ENCODE peak calls at places on chromosomes 16 and 17, in six cellular contexts. Q is thyroid gland, Y is HCT116, D is MM.1S, G is AG04450, K is prostate gland. N is an unnamed sample.

GRCh38 chr16:85520853-85521736 is 92.0 kb upstream of the GSE1 start:
- DNase-seq in Q (peak), Y (peak), D (no peak), G (no peak), K (peak), N (no peak)

GRCh38 chr17:28357901-28358197 is 522 bp upstream of the POLDIP2 start:
- DNase-seq in Q (no peak), Y (no peak), D (no peak), G (no peak), K (no peak), N (no peak)

GRCh38 chr17:4980644-4981216 is 6.7 kb downstream of the CAMTA2 start:
- DNase-seq in Q (peak), Y (no peak), D (peak), G (no peak), K (peak), N (peak)

GRCh38 chr17:59333845-59334244 is 2.4 kb downstream of the YPEL2 start:
- DNase-seq in Q (no peak), Y (no peak), D (no peak), G (no peak), K (no peak), N (no peak)

GRCh38 chr16:27177031-27177774 is 26.1 kb upstream of the KDM8 start:
- DNase-seq in Q (no peak), Y (no peak), D (no peak), G (peak), K (no peak), N (no peak)

GRCh38 chr16:84953051-84953746 is 58.1 kb downstream of the ZDHHC7 start:
- DNase-seq in Q (no peak), Y (no peak), D (no peak), G (no peak), K (no peak), N (no peak)

GRCh38 chr17:49582789-49583188 is 7.1 kb downstream of the NXPH3 start:
- DNase-seq in Q (no peak), Y (no peak), D (no peak), G (no peak), K (no peak), N (no peak)

GRCh38 chr17:63702223-63702577 is 2.3 kb upstream of the LIMD2 start:
- DNase-seq in Q (no peak), Y (no peak), D (no peak), G (no peak), K (no peak), N (peak)

GRCh38 chr16:15952265-15952711 is 2.9 kb downstream of the ABCC1 start:
- DNase-seq in Q (no peak), Y (no peak), D (no peak), G (no peak), K (no peak), N (peak)

GRCh38 chr17:43782903-43783462 is 2.7 kb downstream of the CFAP97D1 start:
- DNase-seq in Q (no peak), Y (no peak), D (no peak), G (no peak), K (no peak), N (no peak)

GRCh38 chr16:8571061-8571596 is 19.2 kb downstream of the TMEM114 start:
- DNase-seq in Q (no peak), Y (no peak), D (no peak), G (no peak), K (no peak), N (no peak)

GRCh38 chr16:55035037-55035436 is 104.4 kb downstream of the IRX5 start:
- DNase-seq in Q (peak), Y (peak), D (no peak), G (no peak), K (no peak), N (peak)

GRCh38 chr17:28925912-28926365 is 23.1 kb upstream of the DHRS13 start:
- DNase-seq in Q (no peak), Y (no peak), D (peak), G (no peak), K (no peak), N (peak)

DNA sequence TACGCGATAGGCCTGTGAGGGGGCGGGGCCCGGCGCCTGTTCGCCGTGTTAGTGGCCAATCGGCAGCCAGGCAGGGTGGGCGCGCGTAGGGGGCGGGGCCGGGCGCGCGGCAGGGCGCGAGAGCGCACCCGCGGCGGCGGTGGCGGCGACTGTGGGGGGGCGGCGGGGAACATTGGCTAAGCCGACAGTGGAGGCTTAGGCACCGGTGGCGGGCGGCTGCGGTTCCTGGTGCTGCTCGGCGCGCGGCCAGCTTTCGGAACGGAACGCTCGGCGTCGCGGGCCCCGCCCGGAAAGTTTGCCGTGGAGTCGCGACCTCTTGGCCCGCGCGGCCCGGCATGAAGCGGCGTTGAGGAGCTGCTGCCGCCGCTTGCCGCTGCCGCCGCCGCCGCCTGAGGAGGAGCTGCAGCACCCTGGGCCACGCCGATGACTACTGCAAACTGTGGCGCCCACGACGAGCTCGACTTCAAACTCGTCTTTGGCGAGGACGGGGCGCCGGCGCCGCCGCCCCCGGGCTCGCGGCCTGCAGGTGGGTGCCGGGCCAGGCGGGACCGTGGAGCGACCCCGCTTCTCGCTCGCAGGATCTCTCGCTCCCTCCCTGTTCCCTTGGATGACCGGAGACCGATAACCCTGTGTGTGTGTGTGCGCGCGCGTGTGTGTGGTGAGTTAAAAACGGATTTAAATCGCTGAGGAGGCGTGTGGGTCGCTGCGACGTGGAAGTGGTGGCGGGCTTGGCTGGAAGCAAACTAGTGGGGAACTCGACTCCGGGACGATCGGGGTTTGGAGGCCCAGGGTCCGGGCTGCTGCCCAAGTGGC is at the start of gene NFATC3:
- DNase-seq in Q (peak), Y (peak), D (peak), G (peak), K (peak), N (peak)
- TF ChIP-seq CTCF in Q (no peak), Y (no peak), D (no peak), G (no peak), K (no peak), N (no peak)

DNA sequence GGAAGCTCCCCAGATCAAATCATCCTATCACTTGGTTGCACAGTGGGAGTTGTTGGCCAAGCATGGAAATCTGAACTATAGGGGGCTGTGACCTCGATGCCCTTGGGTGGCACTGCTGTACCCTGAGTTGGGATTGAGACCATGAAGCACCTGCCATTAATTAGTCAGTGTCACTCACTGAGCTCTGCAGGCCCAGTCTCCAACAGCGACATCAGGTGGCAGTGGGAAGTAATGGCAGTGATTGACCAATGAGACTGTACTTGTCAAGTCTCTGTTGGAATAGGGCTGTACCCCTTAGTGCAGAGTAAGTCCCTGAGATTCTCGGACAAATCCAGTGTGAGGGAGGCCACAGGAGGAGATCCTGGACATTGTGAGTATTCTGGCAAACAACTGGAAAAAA is 118.0 kb upstream of the RPL38 start:
- DNase-seq in Q (no peak), Y (peak), D (peak), G (no peak), K (no peak), N (no peak)
- TF ChIP-seq CTCF in Q (no peak), Y (peak), D (peak), G (no peak), K (no peak), N (no peak)

GRCh38 chr16:21656795-21657768 is 4.7 kb upstream of the IGSF6 start:
- DNase-seq in Q (peak), Y (peak), D (peak), G (no peak), K (no peak), N (peak)
- TF ChIP-seq CTCF in Q (peak), Y (peak), D (peak), G (peak), K (peak), N (peak)

DNA sequence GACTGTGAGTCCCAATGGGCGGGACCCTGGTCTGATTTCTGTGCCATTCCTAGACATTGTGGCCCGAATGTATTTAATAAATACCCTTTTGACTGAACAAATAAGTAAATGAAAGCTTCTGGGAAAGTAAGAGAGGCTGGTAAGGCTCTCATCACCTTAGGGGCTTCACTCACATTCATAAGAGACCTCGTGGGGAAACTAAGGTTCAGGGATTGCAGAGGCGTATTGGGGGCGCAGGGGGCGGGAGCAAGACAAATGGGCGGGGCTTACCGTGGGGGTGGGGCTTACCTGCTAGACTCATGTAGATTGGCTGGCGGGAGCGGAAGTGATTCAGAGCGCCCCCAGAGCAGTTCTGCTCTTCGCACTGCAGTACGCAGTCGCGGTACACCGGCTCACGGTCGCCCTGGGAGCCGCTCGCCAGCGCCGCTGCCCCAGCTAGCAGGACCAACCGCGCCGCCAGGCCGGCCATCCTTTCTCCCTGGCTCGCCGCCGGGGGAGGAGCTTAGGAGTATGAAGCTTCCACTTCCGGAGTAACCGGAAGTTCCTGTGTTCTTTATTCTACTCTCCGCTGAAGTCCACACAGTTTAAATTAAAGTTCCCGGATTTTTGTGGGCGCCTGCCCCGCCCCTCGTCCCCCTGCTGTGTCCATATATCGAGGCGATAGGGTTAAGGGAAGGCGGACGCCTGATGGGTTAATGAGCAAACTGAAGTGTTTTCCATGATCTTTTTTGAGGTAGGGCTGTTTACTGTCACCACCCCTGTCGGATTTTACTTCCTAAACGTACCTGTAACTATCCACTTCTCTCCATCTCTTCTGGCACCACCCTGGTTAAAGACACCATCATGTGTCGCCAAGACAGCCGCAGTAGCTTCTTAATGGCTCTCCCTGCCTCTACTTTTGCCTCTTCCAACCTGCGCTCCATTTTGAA is at the start of gene PGAP3:
- DNase-seq in Q (peak), Y (peak), D (peak), G (peak), K (peak), N (peak)
- TF ChIP-seq CTCF in Q (no peak), Y (no peak), D (no peak), G (no peak), K (peak), N (no peak)

GRCh38 chr16:10878644-10879498 is 1.9 kb downstream of the CIITA start:
- DNase-seq in Q (peak), Y (no peak), D (peak), G (no peak), K (no peak), N (peak)

GRCh38 chr16:10878328-10878643 is 1.3 kb downstream of the CIITA start:
- DNase-seq in Q (no peak), Y (no peak), D (no peak), G (no peak), K (no peak), N (no peak)

GRCh38 chr16:10876799-10877341 is at the start of gene CIITA:
- DNase-seq in Q (peak), Y (peak), D (peak), G (peak), K (no peak), N (peak)

GRCh38 chr16:10876305-10876704 is 697 bp upstream of the CIITA start:
- DNase-seq in Q (no peak), Y (no peak), D (no peak), G (no peak), K (no peak), N (no peak)

GRCh38 chr16:10877472-10877946 is 507 bp downstream of the CIITA start:
- DNase-seq in Q (no peak), Y (no peak), D (peak), G (no peak), K (no peak), N (no peak)
- TF ChIP-seq CTCF in Q (no peak), Y (no peak), D (peak), G (no peak), K (no peak), N (no peak)

GRCh38 chr16:73771676-73772075 is 524.9 kb upstream of the PSMD7 start:
- DNase-seq in Q (no peak), Y (no peak), D (no peak), G (no peak), K (no peak), N (no peak)
- TF ChIP-seq CTCF in Q (no peak), Y (no peak), D (no peak), G (no peak), K (no peak), N (no peak)

DNA sequence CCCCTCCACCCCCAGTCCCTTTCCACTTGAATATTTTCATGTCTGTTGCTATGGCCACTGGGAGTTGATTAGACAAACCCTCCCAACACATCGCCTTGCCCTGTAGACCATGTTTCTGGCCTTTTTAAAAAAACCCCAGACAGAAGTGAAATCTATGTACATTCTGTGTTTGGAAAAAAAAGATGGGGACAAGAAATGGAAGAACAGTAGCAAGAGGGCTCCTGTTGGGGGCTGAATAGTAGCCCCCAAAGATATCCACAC is 287.2 kb downstream of the SOX9 start:
- DNase-seq in Q (no peak), Y (no peak), D (no peak), G (no peak), K (no peak), N (no peak)
- TF ChIP-seq CTCF in Q (no peak), Y (no peak), D (no peak), G (no peak), K (no peak), N (no peak)

GRCh38 chr17:73731733-73732132 is 87.5 kb upstream of the SDK2 start:
- DNase-seq in Q (no peak), Y (no peak), D (no peak), G (no peak), K (no peak), N (no peak)

GRCh38 chr17:73729101-73729500 is 84.9 kb upstream of the SDK2 start:
- DNase-seq in Q (no peak), Y (no peak), D (no peak), G (no peak), K (no peak), N (no peak)

GRCh38 chr17:73738751-73739575 is 94.7 kb upstream of the SDK2 start:
- DNase-seq in Q (no peak), Y (no peak), D (no peak), G (no peak), K (no peak), N (no peak)

GRCh38 chr17:73727941-73728340 is 83.7 kb upstream of the SDK2 start:
- DNase-seq in Q (no peak), Y (no peak), D (no peak), G (no peak), K (no peak), N (no peak)

DNA sequence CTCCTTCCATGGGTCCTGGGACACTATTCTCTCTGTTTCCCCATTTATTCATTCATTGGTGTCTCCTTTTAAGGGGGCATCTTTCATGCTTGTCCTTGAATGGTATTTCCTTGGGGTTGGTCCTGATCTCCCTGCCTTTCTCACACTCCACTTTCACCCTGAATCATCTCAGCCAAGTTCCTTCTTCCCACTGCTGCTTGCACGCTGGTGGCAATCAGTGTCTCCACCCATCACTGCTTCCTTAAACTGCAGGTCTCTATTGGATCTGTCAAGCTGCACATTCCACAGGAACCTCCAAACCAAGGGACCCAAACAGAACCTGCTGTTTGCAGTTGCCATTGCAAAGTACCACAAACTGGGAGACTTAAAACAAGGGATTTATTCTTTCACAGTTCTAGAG is 89.3 kb upstream of the SDK2 start:
- DNase-seq in Q (no peak), Y (no peak), D (no peak), G (no peak), K (no peak), N (no peak)
- TF ChIP-seq CTCF in Q (no peak), Y (no peak), D (no peak), G (no peak), K (no peak), N (no peak)

GRCh38 chr17:68760141-68760475 is 158.9 kb upstream of the FAM20A start:
- DNase-seq in Q (no peak), Y (no peak), D (no peak), G (no peak), K (no peak), N (no peak)
- TF ChIP-seq CTCF in Q (no peak), Y (no peak), D (no peak), G (no peak), K (no peak), N (no peak)

DNA sequence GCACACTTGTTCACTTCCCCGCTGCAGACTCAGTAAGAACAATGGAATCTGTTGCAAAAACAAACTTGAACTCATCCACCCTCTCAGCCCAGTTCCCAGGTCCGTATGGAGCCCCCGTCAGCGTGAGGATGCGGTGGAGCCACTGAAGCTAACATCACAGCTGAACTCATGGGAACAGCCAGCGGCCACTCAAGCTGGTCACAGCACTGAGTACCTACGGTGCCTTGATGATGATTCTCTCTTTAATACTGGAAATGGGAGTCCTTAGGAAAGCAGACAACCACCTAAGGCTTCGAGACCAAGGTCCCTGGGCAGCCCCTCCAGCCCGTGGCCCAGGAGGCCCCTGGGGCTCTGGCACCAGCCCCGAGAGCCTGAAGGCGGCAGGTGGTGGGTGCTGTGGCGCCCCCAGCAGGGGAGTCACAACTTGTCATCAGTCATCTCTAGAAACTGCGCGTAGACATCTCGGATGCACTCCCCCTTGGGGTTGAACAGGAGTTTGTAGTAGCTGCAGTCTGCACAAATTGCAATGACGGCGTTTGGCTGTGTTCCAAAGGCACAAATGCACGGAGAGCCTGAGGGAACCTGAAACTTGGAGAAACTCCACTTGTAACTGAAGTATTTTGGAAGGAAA is 31.0 kb upstream of the RHOT1 start:
- DNase-seq in Q (peak), Y (no peak), D (no peak), G (peak), K (peak), N (peak)
- TF ChIP-seq CTCF in Q (peak), Y (peak), D (no peak), G (peak), K (no peak), N (no peak)

N was measured in GM13976.